ENCODE peak calls at places on chromosomes 2 and 18, in ten cellular contexts. M is GM20000; R is DMS153; T is NCI-H2171 treated with DMSO at 0.1 percent for 48 hours; U is AG04449; K is stimulated activated CD4-positive, alpha-beta T cell treated with anti-CD3 and anti-CD28 coated beads, Interleukin-12 subunit alpha, Interleukin-12 subunit beta, amount 100 ng/mL, for 48 hours; Q is GM12891; A is PC-3; V is germinal center; Y is occipital lobe. F is an unnamed sample.

GRCh38 chr18:62745089-62745751 is 29.9 kb downstream of the PHLPP1 start:
- DNase-seq in Y (no peak), M (no peak), V (no peak), A (no peak), R (no peak), K (no peak), T (no peak), U (no peak), Q (no peak), F (no peak)

GRCh38 chr2:66439291-66440010 is 4.5 kb downstream of the MEIS1 start:
- DNase-seq in U (no peak), V (no peak), R (no peak), M (no peak), Y (no peak), A (no peak), K (no peak), Q (no peak), T (no peak), F (no peak)

GRCh38 chr2:203802277-203803045 is 65.1 kb upstream of the CTLA4 start:
- DNase-seq in V (no peak), U (peak), M (no peak), Y (no peak), K (no peak), T (no peak), R (no peak), A (no peak), Q (no peak), F (no peak)

GRCh38 chr2:181746844-181747243 is 66.5 kb upstream of the NEUROD1 start:
- DNase-seq in A (peak), R (no peak), V (no peak), Y (no peak), U (no peak), M (no peak), K (no peak), T (no peak), Q (no peak), F (no peak)

GRCh38 chr18:44453505-44453904 is 227.2 kb upstream of the SETBP1 start:
- DNase-seq in Y (no peak), R (no peak), K (no peak), T (no peak), M (no peak), A (no peak), Q (no peak), V (no peak), U (peak), F (no peak)

GRCh38 chr18:79542876-79543750 is 136.5 kb upstream of the CTDP1 start:
- DNase-seq in T (no peak), A (no peak), Y (no peak), M (no peak), U (no peak), K (no peak), R (no peak), Q (no peak), V (no peak), F (peak)

GRCh38 chr2:117771969-117772630 is 42.4 kb upstream of the DDX18 start:
- DNase-seq in Y (no peak), R (peak), U (no peak), K (no peak), A (peak), Q (no peak), M (peak), V (no peak), T (peak), F (no peak)

GRCh38 chr2:121801916-121802315 is 46.5 kb downstream of the TSN start:
- DNase-seq in Q (no peak), K (no peak), A (no peak), R (no peak), U (no peak), V (no peak), Y (no peak), M (no peak), T (no peak), F (no peak)

GRCh38 chr2:150911766-150912280 is 349.8 kb downstream of the RBM43 start:
- DNase-seq in K (no peak), V (no peak), Q (no peak), U (peak), Y (no peak), T (no peak), A (peak), M (no peak), R (no peak), F (no peak)

GRCh38 chr2:197034292-197034691 is 107.8 kb upstream of the PGAP1 start:
- DNase-seq in T (no peak), A (no peak), M (no peak), Y (no peak), V (no peak), U (no peak), R (no peak), Q (no peak), K (no peak), F (no peak)

GRCh38 chr2:183671233-183671632 is 547.0 kb downstream of the NUP35 start:
- DNase-seq in M (no peak), T (no peak), R (no peak), K (no peak), U (no peak), V (no peak), Q (no peak), A (no peak), Y (no peak), F (no peak)

GRCh38 chr2:195304310-195304709 is 352.7 kb upstream of the SLC39A10 start:
- DNase-seq in Q (no peak), M (no peak), V (no peak), U (no peak), R (no peak), Y (no peak), T (peak), A (peak), K (no peak), F (no peak)

GRCh38 chr2:30417253-30417652 is 29.8 kb upstream of the LCLAT1 start:
- DNase-seq in Q (no peak), A (no peak), K (no peak), Y (no peak), V (no peak), U (no peak), R (no peak), M (no peak), T (no peak), F (no peak)

GRCh38 chr2:85920810-85921545 is 32.2 kb upstream of the ST3GAL5 start:
- DNase-seq in R (no peak), Q (no peak), K (no peak), Y (no peak), V (no peak), M (no peak), T (peak), U (no peak), A (peak), F (peak)

GRCh38 chr2:23549051-23549450 is 164.1 kb downstream of the KLHL29 start:
- DNase-seq in M (no peak), Y (no peak), T (peak), Q (no peak), A (no peak), K (no peak), V (no peak), R (peak), U (no peak), F (no peak)

GRCh38 chr18:3655637-3656050 is 205.7 kb downstream of the TGIF1 start:
- DNase-seq in T (no peak), Y (no peak), V (no peak), M (no peak), R (no peak), A (no peak), K (no peak), U (no peak), Q (no peak), F (no peak)

GRCh38 chr2:10265328-10266132 is 37.2 kb upstream of the HPCAL1 start:
- DNase-seq in U (no peak), A (no peak), K (no peak), M (no peak), Y (no peak), T (no peak), R (no peak), Q (no peak), V (no peak), F (no peak)

GRCh38 chr18:74499633-74500032 is 3.5 kb downstream of the CNDP2 start:
- DNase-seq in V (peak), K (peak), T (no peak), Y (no peak), U (no peak), Q (peak), R (no peak), A (peak), M (peak), F (peak)

GRCh38 chr2:6877402-6878305 is at the start of gene RSAD2:
- DNase-seq in T (peak), A (peak), Q (no peak), V (peak), R (peak), M (no peak), Y (no peak), K (peak), U (no peak), F (peak)

GRCh38 chr18:62720048-62720447 is 4.7 kb downstream of the PHLPP1 start:
- DNase-seq in U (no peak), Q (no peak), K (no peak), V (no peak), Y (no peak), R (no peak), M (no peak), A (no peak), T (no peak), F (no peak)

GRCh38 chr2:134259571-134259970 is 5.7 kb downstream of the MGAT5 start:
- DNase-seq in M (no peak), Q (no peak), Y (no peak), R (no peak), V (no peak), A (no peak), T (no peak), K (no peak), U (no peak), F (no peak)

GRCh38 chr18:70195852-70196434 is 9.5 kb downstream of the RTTN start:
- DNase-seq in V (peak), Y (peak), U (no peak), M (no peak), A (peak), T (peak), R (no peak), K (no peak), Q (no peak), F (no peak)

GRCh38 chr2:44598731-44599529 is 237.2 kb downstream of the CAMKMT start:
- DNase-seq in K (no peak), T (peak), U (no peak), V (no peak), Y (no peak), R (peak), Q (no peak), M (no peak), A (peak), F (no peak)

F was measured in head of caudate nucleus.